ENCODE peak calls at places on chromosomes 2 and 18, in ten cellular contexts. Z, C, R, D, F, H, V, U, Q and M are unnamed samples.

GRCh38 chr18:54776282-54776977 is 51.8 kb upstream of the RAB27B start:
- DNase-seq in Z (peak; percentile 99), C (peak; percentile 100), R (peak; percentile 30), D (no peak), F (no peak), H (no peak), V (no peak), U (no peak), Q (peak; percentile 100), M (no peak)

GRCh38 chr2:19538411-19538963 is 180.1 kb upstream of the OSR1 start:
- DNase-seq in Z (peak; percentile 87), C (peak; percentile 97), R (peak; percentile 27), D (no peak), F (no peak), H (no peak), V (no peak), U (no peak), Q (peak; percentile 96), M (no peak)

GRCh38 chr2:98348066-98348561 is 1.9 kb downstream of the CNGA3 start:
- DNase-seq in Z (no peak), C (no peak), R (no peak), D (no peak), F (no peak), H (no peak), V (no peak), U (no peak), Q (peak; percentile 38), M (no peak)

GRCh38 chr2:171325886-171326585 is 107.8 kb downstream of the METTL8 start:
- DNase-seq in Z (no peak), C (no peak), R (no peak), D (no peak), F (no peak), H (no peak), V (no peak), U (no peak), Q (no peak), M (no peak)

GRCh38 chr2:204483497-204484164 is 61.6 kb upstream of the PARD3B start:
- DNase-seq in Z (no peak), C (no peak), R (no peak), D (no peak), F (peak; percentile 42), H (no peak), V (no peak), U (no peak), Q (peak; percentile 4), M (no peak)

GRCh38 chr2:235591921-235592320 is 98.1 kb downstream of the AGAP1 start:
- DNase-seq in Z (no peak), C (peak; percentile 47), R (no peak), D (no peak), F (no peak), H (no peak), V (no peak), U (no peak), Q (peak; percentile 29), M (no peak)

GRCh38 chr2:188677182-188677581 is 297.0 kb upstream of the COL3A1 start:
- DNase-seq in Z (no peak), C (no peak), R (no peak), D (no peak), F (no peak), H (no peak), V (no peak), U (no peak), Q (no peak), M (no peak)

GRCh38 chr18:36412778-36413177 is 115.3 kb downstream of the FHOD3 start:
- DNase-seq in Z (no peak), C (peak; percentile 15), R (no peak), D (no peak), F (no peak), H (no peak), V (no peak), U (no peak), Q (peak; percentile 53), M (no peak)